ENCODE peak calls at places on chromosomes 2 and 18, in ten cellular contexts. One of them, this sample, is unnamed.

GRCh38 chr18:65754121-65754520 is 3.3 kb downstream of the CDH7 start:
- DNase-seq in fibroblast of the aortic adventitia: no peak
- DNase-seq in psoas muscle: no peak
- DNase-seq in DND-41: no peak
- DNase-seq in pancreas: no peak
- DNase-seq in H9: no peak
- DNase-seq in endodermal cell: peak; percentile 58
- DNase-seq in left ventricle myocardium inferior: no peak
- DNase-seq in HCT116: no peak
- DNase-seq in omental fat pad: no peak
- DNase-seq in this sample: no peak

GRCh38 chr2:151409601-151410484 is at the start of gene RIF1:
- DNase-seq in fibroblast of the aortic adventitia: peak; percentile 88
- DNase-seq in psoas muscle: peak; percentile 94
- DNase-seq in DND-41: peak; percentile 89
- DNase-seq in pancreas: peak; percentile 89
- DNase-seq in H9: peak; percentile 98
- DNase-seq in endodermal cell: peak; percentile 97
- DNase-seq in left ventricle myocardium inferior: peak; percentile 89
- DNase-seq in HCT116: peak; percentile 96
- DNase-seq in omental fat pad: peak; percentile 61
- DNase-seq in this sample: peak; percentile 90

GRCh38 chr2:231862071-231862470 is 64.1 kb downstream of the NPPC start:
- DNase-seq in fibroblast of the aortic adventitia: no peak
- DNase-seq in psoas muscle: no peak
- DNase-seq in DND-41: no peak
- DNase-seq in pancreas: no peak
- DNase-seq in H9: no peak
- DNase-seq in endodermal cell: no peak
- DNase-seq in left ventricle myocardium inferior: no peak
- DNase-seq in HCT116: no peak
- DNase-seq in omental fat pad: no peak
- DNase-seq in this sample: no peak

GRCh38 chr2:240163844-240164574 is 23.6 kb upstream of the OTOS start:
- DNase-seq in fibroblast of the aortic adventitia: no peak
- DNase-seq in psoas muscle: no peak
- DNase-seq in DND-41: no peak
- DNase-seq in pancreas: peak; percentile 6
- DNase-seq in H9: no peak
- DNase-seq in endodermal cell: peak; percentile 7
- DNase-seq in left ventricle myocardium inferior: no peak
- DNase-seq in HCT116: no peak
- DNase-seq in omental fat pad: no peak
- DNase-seq in this sample: no peak

GRCh38 chr2:55871637-55872036 is 51.9 kb downstream of the EFEMP1 start:
- DNase-seq in fibroblast of the aortic adventitia: no peak
- DNase-seq in psoas muscle: no peak
- DNase-seq in DND-41: no peak
- DNase-seq in pancreas: no peak
- DNase-seq in H9: no peak
- DNase-seq in endodermal cell: no peak
- DNase-seq in left ventricle myocardium inferior: no peak
- DNase-seq in HCT116: no peak
- DNase-seq in omental fat pad: no peak
- DNase-seq in this sample: peak; percentile 7

GRCh38 chr18:77127769-77128671 is 4.6 kb downstream of the MBP start:
- DNase-seq in fibroblast of the aortic adventitia: peak; percentile 97
- DNase-seq in psoas muscle: peak; percentile 66
- DNase-seq in DND-41: peak; percentile 72
- DNase-seq in pancreas: no peak
- DNase-seq in H9: no peak
- DNase-seq in endodermal cell: no peak
- DNase-seq in left ventricle myocardium inferior: no peak
- DNase-seq in HCT116: no peak
- DNase-seq in omental fat pad: no peak
- DNase-seq in this sample: peak; percentile 87

GRCh38 chr2:86372641-86373502 is 35.4 kb upstream of the REEP1 start:
- DNase-seq in fibroblast of the aortic adventitia: peak; percentile 45
- DNase-seq in psoas muscle: no peak
- DNase-seq in DND-41: peak; percentile 17
- DNase-seq in pancreas: no peak
- DNase-seq in H9: peak; percentile 70
- DNase-seq in endodermal cell: peak; percentile 84
- DNase-seq in left ventricle myocardium inferior: no peak
- DNase-seq in HCT116: peak; percentile 43
- DNase-seq in omental fat pad: no peak
- DNase-seq in this sample: peak; percentile 35

GRCh38 chr18:56028514-56028913 is 440.5 kb upstream of the TCF4 start:
- DNase-seq in fibroblast of the aortic adventitia: peak; percentile 44
- DNase-seq in psoas muscle: no peak
- DNase-seq in DND-41: no peak
- DNase-seq in pancreas: no peak
- DNase-seq in H9: no peak
- DNase-seq in endodermal cell: no peak
- DNase-seq in left ventricle myocardium inferior: no peak
- DNase-seq in HCT116: no peak
- DNase-seq in omental fat pad: no peak
- DNase-seq in this sample: no peak

GRCh38 chr2:101362316-101362715 is 25.0 kb downstream of the CREG2 start:
- DNase-seq in fibroblast of the aortic adventitia: no peak
- DNase-seq in psoas muscle: no peak
- DNase-seq in DND-41: no peak
- DNase-seq in pancreas: no peak
- DNase-seq in H9: no peak
- DNase-seq in endodermal cell: no peak
- DNase-seq in left ventricle myocardium inferior: no peak
- DNase-seq in HCT116: no peak
- DNase-seq in omental fat pad: no peak
- DNase-seq in this sample: no peak
- TF ChIP-seq CTCF in fibroblast of the aortic adventitia: no peak
- TF ChIP-seq CTCF in psoas muscle: no peak
- TF ChIP-seq CTCF in DND-41: no peak
- TF ChIP-seq CTCF in pancreas: no peak
- TF ChIP-seq CTCF in H9: no peak
- TF ChIP-seq CTCF in endodermal cell: no peak
- TF ChIP-seq CTCF in left ventricle myocardium inferior: no peak
- TF ChIP-seq CTCF in HCT116: no peak
- TF ChIP-seq CTCF in omental fat pad: no peak
- TF ChIP-seq CTCF in this sample: no peak

DNA sequence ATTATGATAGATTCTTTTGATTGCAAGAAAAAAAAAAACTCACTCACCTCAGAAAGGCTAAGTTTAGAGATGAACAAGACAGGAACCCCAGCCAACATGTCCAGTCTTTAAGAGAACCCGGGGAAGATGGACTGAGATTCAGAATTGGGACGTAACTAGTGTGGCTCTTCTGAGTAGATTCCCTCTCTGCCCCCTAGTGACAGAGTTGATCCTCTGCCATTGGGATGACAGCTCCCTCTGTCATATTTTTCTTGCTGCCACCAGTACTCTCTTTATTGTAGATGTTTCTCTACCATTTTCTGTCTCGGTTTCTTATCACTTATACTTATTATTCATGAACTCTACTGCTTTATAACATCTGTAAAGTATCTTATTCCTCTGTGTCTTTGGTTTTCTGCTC is 77.7 kb downstream of the GULP1 start:
- DNase-seq in fibroblast of the aortic adventitia: peak; percentile 68
- DNase-seq in psoas muscle: no peak
- DNase-seq in DND-41: no peak
- DNase-seq in pancreas: no peak
- DNase-seq in H9: no peak
- DNase-seq in endodermal cell: peak; percentile 69
- DNase-seq in left ventricle myocardium inferior: no peak
- DNase-seq in HCT116: peak; percentile 35
- DNase-seq in omental fat pad: no peak
- DNase-seq in this sample: peak; percentile 62
- TF ChIP-seq CTCF in fibroblast of the aortic adventitia: peak; percentile 71
- TF ChIP-seq CTCF in psoas muscle: peak; percentile 77
- TF ChIP-seq CTCF in DND-41: peak; percentile 54
- TF ChIP-seq CTCF in pancreas: no peak
- TF ChIP-seq CTCF in H9: peak; percentile 76
- TF ChIP-seq CTCF in endodermal cell: peak; percentile 90
- TF ChIP-seq CTCF in left ventricle myocardium inferior: peak; percentile 86
- TF ChIP-seq CTCF in HCT116: peak; percentile 72
- TF ChIP-seq CTCF in omental fat pad: no peak
- TF ChIP-seq CTCF in this sample: peak; percentile 67

GRCh38 chr2:45024600-45025291 is 15.5 kb upstream of the SIX2 start:
- DNase-seq in fibroblast of the aortic adventitia: peak; percentile 97
- DNase-seq in psoas muscle: peak; percentile 71
- DNase-seq in DND-41: peak; percentile 40
- DNase-seq in pancreas: peak; percentile 66
- DNase-seq in H9: no peak
- DNase-seq in endodermal cell: no peak
- DNase-seq in left ventricle myocardium inferior: no peak
- DNase-seq in HCT116: peak; percentile 27
- DNase-seq in omental fat pad: no peak
- DNase-seq in this sample: peak; percentile 18
- TF ChIP-seq CTCF in fibroblast of the aortic adventitia: peak; percentile 40
- TF ChIP-seq CTCF in psoas muscle: no peak
- TF ChIP-seq CTCF in DND-41: peak; percentile 34
- TF ChIP-seq CTCF in pancreas: no peak
- TF ChIP-seq CTCF in H9: peak; percentile 27
- TF ChIP-seq CTCF in endodermal cell: no peak
- TF ChIP-seq CTCF in left ventricle myocardium inferior: no peak
- TF ChIP-seq CTCF in HCT116: peak; percentile 2
- TF ChIP-seq CTCF in omental fat pad: no peak
- TF ChIP-seq CTCF in this sample: peak; percentile 11

GRCh38 chr2:152525277-152525838 is 190.4 kb downstream of the FMNL2 start:
- DNase-seq in fibroblast of the aortic adventitia: peak; percentile 48
- DNase-seq in psoas muscle: peak; percentile 46
- DNase-seq in DND-41: no peak
- DNase-seq in pancreas: no peak
- DNase-seq in H9: no peak
- DNase-seq in endodermal cell: no peak
- DNase-seq in left ventricle myocardium inferior: no peak
- DNase-seq in HCT116: no peak
- DNase-seq in omental fat pad: no peak
- DNase-seq in this sample: no peak
- TF ChIP-seq CTCF in fibroblast of the aortic adventitia: no peak
- TF ChIP-seq CTCF in psoas muscle: no peak
- TF ChIP-seq CTCF in DND-41: no peak
- TF ChIP-seq CTCF in pancreas: no peak
- TF ChIP-seq CTCF in H9: no peak
- TF ChIP-seq CTCF in endodermal cell: no peak
- TF ChIP-seq CTCF in left ventricle myocardium inferior: no peak
- TF ChIP-seq CTCF in HCT116: no peak
- TF ChIP-seq CTCF in omental fat pad: no peak
- TF ChIP-seq CTCF in this sample: no peak

DNA sequence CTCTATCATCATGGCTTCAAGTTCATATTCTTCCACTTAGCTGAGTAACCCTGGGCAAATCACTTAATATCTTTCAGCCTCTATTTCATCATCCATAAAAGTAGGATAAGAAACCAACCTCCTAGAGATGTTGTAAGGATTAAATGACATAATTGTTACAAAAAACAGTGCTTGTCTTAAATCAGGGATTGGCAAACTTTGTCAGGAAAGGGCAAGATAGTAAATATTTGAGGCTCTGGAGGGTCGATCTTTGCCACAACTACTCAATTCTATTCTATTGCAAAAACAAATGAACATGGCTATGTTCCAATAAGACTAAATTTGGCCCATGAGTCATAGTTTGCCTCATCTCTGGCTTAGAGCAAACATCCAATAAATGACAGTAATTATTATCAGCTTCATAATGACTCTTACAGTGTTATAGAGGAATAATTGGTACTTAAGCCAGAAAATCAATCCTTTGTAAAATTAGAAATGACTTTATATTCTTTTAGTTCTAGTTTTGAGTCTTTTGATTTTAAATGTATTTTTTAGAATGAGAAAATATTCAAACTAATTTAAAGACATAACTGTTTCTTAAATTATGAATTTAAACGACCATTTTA is 184.6 kb downstream of the SATB2 start:
- DNase-seq in fibroblast of the aortic adventitia: peak; percentile 91
- DNase-seq in psoas muscle: no peak
- DNase-seq in DND-41: no peak
- DNase-seq in pancreas: no peak
- DNase-seq in H9: no peak
- DNase-seq in endodermal cell: no peak
- DNase-seq in left ventricle myocardium inferior: no peak
- DNase-seq in HCT116: no peak
- DNase-seq in omental fat pad: no peak
- DNase-seq in this sample: no peak
- TF ChIP-seq CTCF in fibroblast of the aortic adventitia: no peak
- TF ChIP-seq CTCF in psoas muscle: no peak
- TF ChIP-seq CTCF in DND-41: no peak
- TF ChIP-seq CTCF in pancreas: no peak
- TF ChIP-seq CTCF in H9: no peak
- TF ChIP-seq CTCF in endodermal cell: no peak
- TF ChIP-seq CTCF in left ventricle myocardium inferior: no peak
- TF ChIP-seq CTCF in HCT116: no peak
- TF ChIP-seq CTCF in omental fat pad: no peak
- TF ChIP-seq CTCF in this sample: no peak